ENCODE peak calls at places on chromosomes 5 and 9, in six cellular contexts. One of them, this sample, is unnamed. For H3K4me1, the result is how much of the 10 kb centered on the place peaks cover.

GRCh38 chr9:33988219-33988890 is 60.3 kb downstream of the UBAP2 start:
- DNase-seq in RWPE2: no peak
- DNase-seq in tibial artery: no peak
- DNase-seq in GM23248: peak
- DNase-seq in body of pancreas: no peak
- DNase-seq in heart left ventricle: no peak
- DNase-seq in this sample: no peak

GRCh38 chr5:83475540-83476469 is 4.3 kb downstream of the VCAN start:
- DNase-seq in RWPE2: no peak
- DNase-seq in tibial artery: no peak
- DNase-seq in GM23248: peak
- DNase-seq in body of pancreas: no peak
- DNase-seq in heart left ventricle: no peak
- DNase-seq in this sample: no peak

GRCh38 chr9:3760031-3760430 is 234.2 kb upstream of the RFX3 start:
- DNase-seq in RWPE2: peak
- DNase-seq in tibial artery: no peak
- DNase-seq in GM23248: no peak
- DNase-seq in body of pancreas: no peak
- DNase-seq in heart left ventricle: no peak
- DNase-seq in this sample: no peak

GRCh38 chr5:71778678-71779276 is 59.7 kb downstream of the CARTPT start:
- DNase-seq in RWPE2: no peak
- DNase-seq in tibial artery: no peak
- DNase-seq in GM23248: peak
- DNase-seq in body of pancreas: peak
- DNase-seq in heart left ventricle: peak
- DNase-seq in this sample: no peak

GRCh38 chr5:139638090-139638735 is 9.9 kb upstream of the CXXC5 start:
- DNase-seq in RWPE2: peak
- DNase-seq in tibial artery: peak
- DNase-seq in GM23248: peak
- DNase-seq in body of pancreas: peak
- DNase-seq in heart left ventricle: peak
- DNase-seq in this sample: peak

GRCh38 chr9:79562749-79563386 is 8.9 kb upstream of the TLE4 start:
- DNase-seq in RWPE2: no peak
- DNase-seq in tibial artery: no peak
- DNase-seq in GM23248: peak
- DNase-seq in body of pancreas: no peak
- DNase-seq in heart left ventricle: no peak
- DNase-seq in this sample: no peak

GRCh38 chr5:60492958-60493357 is 207.0 kb downstream of the DEPDC1B start:
- DNase-seq in RWPE2: no peak
- DNase-seq in tibial artery: no peak
- DNase-seq in GM23248: peak
- DNase-seq in body of pancreas: no peak
- DNase-seq in heart left ventricle: no peak
- DNase-seq in this sample: no peak

GRCh38 chr9:786405-786804 is 55.1 kb upstream of the DMRT1 start:
- DNase-seq in RWPE2: no peak
- DNase-seq in tibial artery: no peak
- DNase-seq in GM23248: no peak
- DNase-seq in body of pancreas: no peak
- DNase-seq in heart left ventricle: no peak
- DNase-seq in this sample: no peak

GRCh38 chr5:92801921-92802320 is 779.1 kb downstream of the NR2F1-AS1 start:
- DNase-seq in RWPE2: no peak
- DNase-seq in tibial artery: no peak
- DNase-seq in GM23248: peak
- DNase-seq in body of pancreas: no peak
- DNase-seq in heart left ventricle: no peak
- DNase-seq in this sample: no peak

GRCh38 chr5:35436441-35437057 is 181.1 kb upstream of the SPEF2 start:
- DNase-seq in RWPE2: no peak
- DNase-seq in tibial artery: no peak
- DNase-seq in GM23248: peak
- DNase-seq in body of pancreas: peak
- DNase-seq in heart left ventricle: no peak
- DNase-seq in this sample: no peak

GRCh38 chr5:131550606-131551005 is 84.4 kb downstream of the RAPGEF6 start:
- DNase-seq in RWPE2: no peak
- DNase-seq in tibial artery: no peak
- DNase-seq in GM23248: no peak
- DNase-seq in body of pancreas: no peak
- DNase-seq in heart left ventricle: no peak
- DNase-seq in this sample: no peak
- H3K4me1 ChIP-seq in RWPE2: under half
- H3K4me1 ChIP-seq in tibial artery: under half
- H3K4me1 ChIP-seq in GM23248: under half
- H3K4me1 ChIP-seq in body of pancreas: under half
- H3K4me1 ChIP-seq in heart left ventricle: under half
- H3K4me1 ChIP-seq in this sample: under half

GRCh38 chr5:143767162-143767561 is 44.8 kb upstream of the HMHB1 start:
- DNase-seq in RWPE2: no peak
- DNase-seq in tibial artery: no peak
- DNase-seq in GM23248: no peak
- DNase-seq in body of pancreas: no peak
- DNase-seq in heart left ventricle: no peak
- DNase-seq in this sample: no peak

GRCh38 chr5:143771229-143772001 is 40.5 kb upstream of the HMHB1 start:
- DNase-seq in RWPE2: no peak
- DNase-seq in tibial artery: no peak
- DNase-seq in GM23248: peak
- DNase-seq in body of pancreas: no peak
- DNase-seq in heart left ventricle: no peak
- DNase-seq in this sample: no peak

GRCh38 chr5:143772621-143773020 is 39.3 kb upstream of the HMHB1 start:
- DNase-seq in RWPE2: no peak
- DNase-seq in tibial artery: no peak
- DNase-seq in GM23248: peak
- DNase-seq in body of pancreas: no peak
- DNase-seq in heart left ventricle: no peak
- DNase-seq in this sample: no peak

GRCh38 chr5:143775258-143775657 is 36.7 kb upstream of the HMHB1 start:
- DNase-seq in RWPE2: no peak
- DNase-seq in tibial artery: no peak
- DNase-seq in GM23248: peak
- DNase-seq in body of pancreas: no peak
- DNase-seq in heart left ventricle: no peak
- DNase-seq in this sample: no peak

DNA sequence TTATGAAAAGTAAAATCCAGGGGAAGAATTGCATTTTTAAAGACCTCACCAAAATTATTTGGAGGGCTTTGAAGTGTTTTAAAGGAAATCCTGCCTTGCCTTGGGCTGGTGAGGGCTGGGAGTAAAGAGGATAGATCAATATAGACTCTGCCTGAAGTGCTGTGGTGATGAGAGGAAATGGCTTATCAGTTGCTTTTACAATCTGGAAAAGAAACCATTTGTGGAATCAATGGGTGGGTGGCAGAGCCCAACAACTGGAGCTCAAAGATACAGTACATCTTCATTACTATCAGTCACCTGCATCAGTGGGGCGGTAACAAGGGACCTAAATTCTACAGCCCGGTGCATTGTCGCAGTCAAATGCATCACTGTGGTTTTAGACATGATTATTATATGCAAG is 41.5 kb upstream of the HMHB1 start:
- DNase-seq in RWPE2: no peak
- DNase-seq in tibial artery: no peak
- DNase-seq in GM23248: no peak
- DNase-seq in body of pancreas: no peak
- DNase-seq in heart left ventricle: no peak
- DNase-seq in this sample: no peak
- H3K4me1 ChIP-seq in RWPE2: under half
- H3K4me1 ChIP-seq in tibial artery: under half
- H3K4me1 ChIP-seq in GM23248: under half
- H3K4me1 ChIP-seq in body of pancreas: under half
- H3K4me1 ChIP-seq in heart left ventricle: under half
- H3K4me1 ChIP-seq in this sample: under half

DNA sequence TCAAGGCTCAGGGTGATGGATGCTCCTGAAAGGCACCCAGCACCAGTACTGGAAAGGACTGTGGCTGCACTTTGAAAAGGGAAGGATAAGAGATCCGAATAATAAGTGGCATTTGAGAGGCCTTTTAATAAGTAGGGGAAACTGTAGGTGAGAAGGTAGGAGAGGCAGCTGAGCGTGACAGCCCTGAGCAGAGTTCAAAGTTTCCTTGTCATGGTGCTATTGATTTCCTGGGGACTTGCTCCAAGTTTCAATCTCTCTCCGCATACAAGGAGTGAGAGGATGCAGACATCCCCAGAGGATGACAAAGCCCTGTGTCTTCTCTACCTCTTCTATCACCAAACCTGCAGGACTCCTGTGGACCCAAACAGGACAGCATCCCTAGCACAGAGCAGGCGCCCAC is 354.5 kb downstream of the SPOCK1 start:
- DNase-seq in RWPE2: no peak
- DNase-seq in tibial artery: peak
- DNase-seq in GM23248: no peak
- DNase-seq in body of pancreas: no peak
- DNase-seq in heart left ventricle: no peak
- DNase-seq in this sample: no peak
- H3K4me1 ChIP-seq in RWPE2: under half
- H3K4me1 ChIP-seq in tibial artery: under half
- H3K4me1 ChIP-seq in GM23248: half or more
- H3K4me1 ChIP-seq in body of pancreas: under half
- H3K4me1 ChIP-seq in heart left ventricle: under half
- H3K4me1 ChIP-seq in this sample: under half

DNA sequence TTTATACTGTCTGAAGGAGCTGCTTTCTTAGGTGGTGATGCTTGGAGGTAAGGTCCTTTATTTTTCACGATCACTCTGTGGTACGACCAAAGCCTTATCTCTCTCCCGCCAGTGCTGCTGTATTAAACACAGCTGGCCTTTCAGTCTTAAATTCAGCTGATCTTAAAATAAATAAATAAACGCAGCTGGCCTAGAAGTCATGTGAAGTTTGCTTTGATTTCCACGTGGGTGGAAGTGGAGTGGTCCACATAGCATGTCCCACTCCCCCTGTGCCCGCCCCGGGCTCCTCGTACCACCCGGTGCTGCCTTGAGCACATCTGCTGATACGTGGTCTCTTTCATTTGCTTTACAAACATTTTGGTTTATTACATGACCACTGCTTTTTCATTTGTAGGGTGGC is 260.4 kb downstream of the FANCC start:
- DNase-seq in RWPE2: no peak
- DNase-seq in tibial artery: no peak
- DNase-seq in GM23248: no peak
- DNase-seq in body of pancreas: no peak
- DNase-seq in heart left ventricle: no peak
- DNase-seq in this sample: no peak
- H3K4me1 ChIP-seq in RWPE2: under half
- H3K4me1 ChIP-seq in tibial artery: half or more
- H3K4me1 ChIP-seq in GM23248: half or more
- H3K4me1 ChIP-seq in body of pancreas: half or more
- H3K4me1 ChIP-seq in heart left ventricle: half or more
- H3K4me1 ChIP-seq in this sample: under half

GRCh38 chr9:90815944-90816357 is 14.3 kb downstream of the SYK start:
- DNase-seq in RWPE2: no peak
- DNase-seq in tibial artery: no peak
- DNase-seq in GM23248: no peak
- DNase-seq in body of pancreas: no peak
- DNase-seq in heart left ventricle: no peak
- DNase-seq in this sample: no peak

GRCh38 chr9:90813523-90813922 is 11.9 kb downstream of the SYK start:
- DNase-seq in RWPE2: no peak
- DNase-seq in tibial artery: no peak
- DNase-seq in GM23248: no peak
- DNase-seq in body of pancreas: no peak
- DNase-seq in heart left ventricle: no peak
- DNase-seq in this sample: no peak

GRCh38 chr9:90816690-90817089 is 15.1 kb downstream of the SYK start:
- DNase-seq in RWPE2: no peak
- DNase-seq in tibial artery: no peak
- DNase-seq in GM23248: no peak
- DNase-seq in body of pancreas: no peak
- DNase-seq in heart left ventricle: no peak
- DNase-seq in this sample: no peak

GRCh38 chr9:90814355-90814754 is 12.7 kb downstream of the SYK start:
- DNase-seq in RWPE2: no peak
- DNase-seq in tibial artery: no peak
- DNase-seq in GM23248: no peak
- DNase-seq in body of pancreas: no peak
- DNase-seq in heart left ventricle: no peak
- DNase-seq in this sample: no peak

GRCh38 chr9:90815183-90815943 is 13.7 kb downstream of the SYK start:
- DNase-seq in RWPE2: no peak
- DNase-seq in tibial artery: no peak
- DNase-seq in GM23248: no peak
- DNase-seq in body of pancreas: peak
- DNase-seq in heart left ventricle: peak
- DNase-seq in this sample: no peak
- H3K4me1 ChIP-seq in RWPE2: under half
- H3K4me1 ChIP-seq in tibial artery: under half
- H3K4me1 ChIP-seq in GM23248: under half
- H3K4me1 ChIP-seq in body of pancreas: under half
- H3K4me1 ChIP-seq in heart left ventricle: under half
- H3K4me1 ChIP-seq in this sample: under half

GRCh38 chr9:89422151-89422918 is 75.6 kb downstream of the SEMA4D start:
- DNase-seq in RWPE2: no peak
- DNase-seq in tibial artery: no peak
- DNase-seq in GM23248: peak
- DNase-seq in body of pancreas: no peak
- DNase-seq in heart left ventricle: no peak
- DNase-seq in this sample: no peak
- H3K4me1 ChIP-seq in RWPE2: under half
- H3K4me1 ChIP-seq in tibial artery: under half
- H3K4me1 ChIP-seq in GM23248: under half
- H3K4me1 ChIP-seq in body of pancreas: under half
- H3K4me1 ChIP-seq in heart left ventricle: half or more
- H3K4me1 ChIP-seq in this sample: under half

DNA sequence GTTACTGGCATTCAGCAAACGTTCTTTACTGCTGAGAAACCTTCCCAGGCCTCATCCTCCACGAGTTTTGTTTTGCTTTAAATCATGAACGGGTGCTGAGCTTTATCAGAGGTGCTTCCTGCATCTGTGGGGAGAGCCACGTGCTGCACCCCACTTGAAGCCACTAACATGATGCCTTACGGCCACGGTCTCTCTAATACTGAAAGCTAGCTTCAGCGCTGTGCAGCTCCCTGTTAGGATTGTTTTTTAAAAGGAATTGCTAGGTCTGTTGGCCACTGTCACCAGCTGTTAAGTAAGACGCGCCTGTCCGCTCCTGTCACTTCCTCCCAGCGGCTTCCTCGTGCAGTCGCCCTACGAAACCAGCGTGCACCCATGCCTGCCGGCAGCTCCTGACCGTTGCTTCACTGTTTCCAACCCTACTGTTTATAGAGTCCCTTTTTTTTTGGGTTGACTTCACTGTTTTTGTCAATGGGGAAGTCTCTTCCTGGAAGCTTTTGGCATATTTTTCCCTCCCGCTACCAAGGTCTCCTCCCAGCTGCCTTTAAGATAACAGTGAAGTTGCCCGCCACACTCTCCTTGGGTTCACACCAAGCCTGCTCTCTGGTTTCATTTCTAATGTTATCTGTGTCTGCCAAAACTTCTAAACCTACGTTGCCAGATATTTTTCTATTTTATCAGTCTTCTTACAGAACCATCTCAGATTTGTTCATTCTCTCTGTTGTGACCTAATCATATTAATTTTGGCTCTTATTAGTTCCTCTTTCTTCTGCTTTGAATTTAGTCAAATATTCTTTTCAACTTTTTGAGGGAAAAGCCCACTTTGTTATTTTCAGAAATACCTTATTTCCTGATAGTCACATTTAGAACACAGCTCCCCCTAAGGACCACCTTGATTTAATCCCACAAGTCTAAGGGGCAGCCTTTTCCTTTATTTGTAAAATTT is 20.2 kb downstream of the LPCAT1 start:
- DNase-seq in RWPE2: no peak
- DNase-seq in tibial artery: peak
- DNase-seq in GM23248: peak
- DNase-seq in body of pancreas: peak
- DNase-seq in heart left ventricle: peak
- DNase-seq in this sample: peak
- H3K4me1 ChIP-seq in RWPE2: under half
- H3K4me1 ChIP-seq in tibial artery: under half
- H3K4me1 ChIP-seq in GM23248: under half
- H3K4me1 ChIP-seq in body of pancreas: under half
- H3K4me1 ChIP-seq in heart left ventricle: half or more
- H3K4me1 ChIP-seq in this sample: under half